ENCODE peak calls at places on chromosome 11, in four cellular contexts. One of them, this sample, is unnamed.
A peak's percentile ranks its signal among the peaks of the same experiment; 100 is the strongest.

GRCh38 chr11:72762641-72763304 is 10.6 kb upstream of the ARAP1 start:
- DNase-seq in HEK293T: no peak
- DNase-seq in K562: no peak
- DNase-seq in HepG2: no peak
- DNase-seq in this sample: no peak

GRCh38 chr11:85042368-85042767 is 584.8 kb downstream of the DLG2 start:
- DNase-seq in K562: no peak
- DNase-seq in HEK293T: no peak
- DNase-seq in HepG2: no peak
- DNase-seq in this sample: no peak

GRCh38 chr11:63564056-63564784 is 1.0 kb upstream of the PLAAT2 start:
- DNase-seq in HEK293T: no peak
- DNase-seq in HepG2: no peak
- DNase-seq in K562: no peak
- DNase-seq in this sample: no peak

GRCh38 chr11:17770048-17770652 is 35.6 kb downstream of the KCNC1 start:
- DNase-seq in HepG2: peak; percentile 91
- DNase-seq in K562: peak; percentile 71
- DNase-seq in HEK293T: no peak
- DNase-seq in this sample: peak; percentile 49

GRCh38 chr11:1557904-1558831 is 13.9 kb downstream of the DUSP8 start:
- DNase-seq in K562: no peak
- DNase-seq in HepG2: no peak
- DNase-seq in HEK293T: no peak
- DNase-seq in this sample: no peak

GRCh38 chr11:70934999-70935768 is 317.2 kb downstream of the SHANK2 start:
- DNase-seq in HepG2: peak; percentile 10
- DNase-seq in HEK293T: no peak
- DNase-seq in K562: no peak
- DNase-seq in this sample: no peak

GRCh38 chr11:124798991-124799383 is 1.2 kb downstream of the MSANTD2 start:
- DNase-seq in K562: no peak
- DNase-seq in HEK293T: peak; percentile 15
- DNase-seq in HepG2: no peak
- DNase-seq in this sample: no peak

GRCh38 chr11:12535321-12535720 is 138.9 kb upstream of the TEAD1 start:
- DNase-seq in HEK293T: no peak
- DNase-seq in HepG2: no peak
- DNase-seq in K562: no peak
- DNase-seq in this sample: no peak

GRCh38 chr11:118639899-118640298 is 32.5 kb downstream of the PHLDB1 start:
- DNase-seq in HepG2: no peak
- DNase-seq in K562: no peak
- DNase-seq in HEK293T: no peak
- DNase-seq in this sample: no peak

GRCh38 chr11:67275606-67276409 is 9.5 kb downstream of the GRK2 start:
- DNase-seq in HepG2: no peak
- DNase-seq in K562: no peak
- DNase-seq in HEK293T: no peak
- DNase-seq in this sample: peak; percentile 28

GRCh38 chr11:94539420-94539819 is 4.3 kb upstream of the FUT4 start:
- DNase-seq in K562: no peak
- DNase-seq in HEK293T: no peak
- DNase-seq in HepG2: no peak
- DNase-seq in this sample: no peak

GRCh38 chr11:116051494-116051893 is 547.3 kb upstream of the CADM1 start:
- DNase-seq in HEK293T: no peak
- DNase-seq in K562: no peak
- DNase-seq in HepG2: no peak
- DNase-seq in this sample: no peak

GRCh38 chr11:66887531-66887930 is 30.7 kb downstream of the LRFN4 start:
- DNase-seq in HEK293T: no peak
- DNase-seq in HepG2: no peak
- DNase-seq in K562: no peak
- DNase-seq in this sample: no peak

GRCh38 chr11:118705111-118705741 is 25.8 kb upstream of the TREH start:
- DNase-seq in HepG2: no peak
- DNase-seq in HEK293T: no peak
- DNase-seq in K562: no peak
- DNase-seq in this sample: no peak

GRCh38 chr11:106101370-106101769 is 23.9 kb downstream of the AASDHPPT start:
- DNase-seq in HEK293T: no peak
- DNase-seq in HepG2: no peak
- DNase-seq in K562: no peak
- DNase-seq in this sample: no peak

GRCh38 chr11:31720666-31721199 is 90.4 kb downstream of the PAX6 start:
- DNase-seq in HEK293T: no peak
- DNase-seq in K562: no peak
- DNase-seq in HepG2: no peak
- DNase-seq in this sample: no peak

GRCh38 chr11:59660621-59661020 is 8.2 kb downstream of the PATL1 start:
- DNase-seq in HepG2: no peak
- DNase-seq in HEK293T: no peak
- DNase-seq in K562: no peak
- DNase-seq in this sample: no peak

GRCh38 chr11:133698654-133699053 is 146.7 kb downstream of the SPATA19 start:
- DNase-seq in HEK293T: no peak
- DNase-seq in HepG2: no peak
- DNase-seq in K562: no peak
- DNase-seq in this sample: no peak

GRCh38 chr11:66020618-66021357 is 5.5 kb downstream of the CATSPER1 start:
- DNase-seq in HEK293T: no peak
- DNase-seq in HepG2: no peak
- DNase-seq in K562: peak; percentile 60
- DNase-seq in this sample: no peak

GRCh38 chr11:13649619-13650018 is 18.8 kb upstream of the FAR1 start:
- DNase-seq in K562: no peak
- DNase-seq in HepG2: no peak
- DNase-seq in HEK293T: no peak
- DNase-seq in this sample: no peak

GRCh38 chr11:79156031-79156430 is 284.8 kb downstream of the TENM4 start:
- DNase-seq in HEK293T: no peak
- DNase-seq in HepG2: no peak
- DNase-seq in K562: no peak
- DNase-seq in this sample: no peak

GRCh38 chr11:108927791-108928545 is 263.1 kb downstream of the DDX10 start:
- DNase-seq in HEK293T: no peak
- DNase-seq in K562: no peak
- DNase-seq in HepG2: no peak
- DNase-seq in this sample: no peak

GRCh38 chr11:31986201-31986889 is 104.5 kb upstream of the RCN1 start:
- DNase-seq in K562: no peak
- DNase-seq in HepG2: no peak
- DNase-seq in HEK293T: no peak
- DNase-seq in this sample: no peak

GRCh38 chr11:121578216-121579063 is 125.7 kb upstream of the SORL1-AS1 start:
- DNase-seq in K562: no peak
- DNase-seq in HEK293T: no peak
- DNase-seq in HepG2: no peak
- DNase-seq in this sample: no peak

GRCh38 chr11:22392561-22392960 is 54.4 kb downstream of the SLC17A6 start:
- DNase-seq in K562: no peak
- DNase-seq in HepG2: no peak
- DNase-seq in HEK293T: no peak
- DNase-seq in this sample: no peak

GRCh38 chr11:19729141-19729540 is 16.5 kb downstream of the NAV2 start:
- DNase-seq in K562: no peak
- DNase-seq in HepG2: no peak
- DNase-seq in HEK293T: no peak
- DNase-seq in this sample: no peak

GRCh38 chr11:57476223-57476882 is 16.0 kb downstream of the RTN4RL2 start:
- DNase-seq in HepG2: no peak
- DNase-seq in HEK293T: no peak
- DNase-seq in K562: no peak
- DNase-seq in this sample: peak; percentile 66

GRCh38 chr11:101091781-101092180 is 37.8 kb downstream of the PGR start:
- DNase-seq in HepG2: no peak
- DNase-seq in HEK293T: no peak
- DNase-seq in K562: no peak
- DNase-seq in this sample: no peak

GRCh38 chr11:70415176-70415575 is 16.8 kb downstream of the CTTN start:
- DNase-seq in HepG2: no peak
- DNase-seq in K562: no peak
- DNase-seq in HEK293T: no peak
- DNase-seq in this sample: no peak

GRCh38 chr11:71252434-71252781 is at the start of gene SHANK2:
- DNase-seq in K562: no peak
- DNase-seq in HEK293T: peak; percentile 45
- DNase-seq in HepG2: no peak
- DNase-seq in this sample: peak; percentile 67

DNA sequence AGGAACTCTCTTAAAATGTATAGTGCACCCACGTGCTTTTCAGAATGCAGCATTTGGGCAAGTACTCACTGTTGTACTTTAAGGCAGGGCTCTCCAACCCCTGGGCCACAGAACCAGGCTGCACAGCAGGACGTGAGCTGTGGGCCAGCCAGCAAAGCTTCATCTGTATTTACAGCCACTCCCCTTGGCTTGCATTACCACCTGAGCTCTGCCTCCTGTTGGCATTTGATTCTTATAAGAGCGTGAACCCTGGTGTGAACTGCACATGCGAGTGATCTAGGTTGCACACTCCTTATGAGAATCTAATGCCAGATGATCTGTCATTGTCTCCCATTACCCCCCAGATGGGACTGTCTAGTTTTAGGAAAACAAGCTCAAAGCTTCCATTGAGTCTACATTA is 3.0 kb downstream of the C11orf58 start:
- DNase-seq in HepG2: no peak
- DNase-seq in K562: no peak
- DNase-seq in HEK293T: no peak
- DNase-seq in this sample: no peak
- TF ChIP-seq ELF4 in HepG2: no peak
- TF ChIP-seq ELF4 in K562: no peak
- TF ChIP-seq ELF4 in HEK293T: no peak
- TF ChIP-seq ELF4 in this sample: no peak

GRCh38 chr11:30583505-30584280 is 2.5 kb downstream of the MPPED2 start:
- DNase-seq in K562: no peak
- DNase-seq in HEK293T: no peak
- DNase-seq in HepG2: no peak
- DNase-seq in this sample: peak; percentile 35

GRCh38 chr11:30579776-30580175 is 6.4 kb downstream of the MPPED2 start:
- DNase-seq in HepG2: no peak
- DNase-seq in HEK293T: no peak
- DNase-seq in K562: no peak
- DNase-seq in this sample: no peak

GRCh38 chr11:30581646-30582045 is 4.5 kb downstream of the MPPED2 start:
- DNase-seq in HepG2: no peak
- DNase-seq in HEK293T: no peak
- DNase-seq in K562: no peak
- DNase-seq in this sample: no peak

GRCh38 chr11:30573951-30574350 is 12.2 kb downstream of the MPPED2 start:
- DNase-seq in HEK293T: no peak
- DNase-seq in K562: no peak
- DNase-seq in HepG2: no peak
- DNase-seq in this sample: no peak

GRCh38 chr11:30579348-30579747 is 6.8 kb downstream of the MPPED2 start:
- DNase-seq in HepG2: no peak
- DNase-seq in K562: no peak
- DNase-seq in HEK293T: no peak
- DNase-seq in this sample: no peak
- TF ChIP-seq ELF4 in HepG2: no peak
- TF ChIP-seq ELF4 in K562: no peak
- TF ChIP-seq ELF4 in HEK293T: no peak
- TF ChIP-seq ELF4 in this sample: no peak

DNA sequence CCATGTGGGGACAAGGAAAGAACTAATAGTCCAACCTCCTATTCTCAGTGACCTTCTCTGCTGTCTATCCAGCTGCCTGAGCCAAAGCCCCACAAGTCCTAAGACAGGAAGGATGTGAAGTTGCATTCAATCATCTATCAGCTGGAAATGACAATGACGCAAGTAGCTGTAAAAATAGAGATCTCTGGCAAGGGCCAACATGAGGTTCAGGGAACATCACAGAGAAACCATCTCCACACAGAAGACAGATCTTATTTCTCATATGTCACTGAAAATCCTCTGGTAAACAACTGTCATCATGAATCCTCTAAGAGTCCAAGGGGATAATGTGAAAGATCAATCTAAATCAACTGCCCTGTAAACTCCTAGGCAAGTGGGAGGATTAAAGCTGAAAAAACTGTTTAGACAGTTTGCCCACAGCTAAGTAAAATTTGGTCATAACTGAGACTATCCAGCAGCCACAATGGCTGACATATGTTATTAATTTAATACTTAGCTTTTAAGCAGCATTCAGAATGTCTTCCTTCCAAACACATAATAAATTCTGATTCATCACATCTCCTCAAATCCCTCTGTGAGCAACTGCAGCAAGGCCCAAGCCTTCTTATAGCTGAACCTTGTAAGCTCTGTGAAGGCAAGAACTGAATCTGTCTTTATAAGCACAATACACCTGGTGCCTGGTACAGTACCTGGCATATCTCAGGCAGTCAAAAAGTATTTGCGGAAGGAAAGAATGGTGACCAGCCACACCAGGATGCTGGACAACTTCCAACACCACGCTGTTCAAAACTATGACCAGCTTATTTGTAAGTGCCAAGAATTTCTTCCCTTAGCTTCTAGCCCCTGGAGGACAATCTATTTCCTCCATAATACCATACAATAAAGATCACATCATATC is 52.0 kb downstream of the ALG9 start:
- DNase-seq in HepG2: no peak
- DNase-seq in HEK293T: no peak
- DNase-seq in K562: no peak
- DNase-seq in this sample: no peak
- TF ChIP-seq ELF4 in HepG2: no peak
- TF ChIP-seq ELF4 in HEK293T: no peak
- TF ChIP-seq ELF4 in K562: no peak
- TF ChIP-seq ELF4 in this sample: no peak

GRCh38 chr11:120134931-120135228 is 3.0 kb downstream of the TRIM29 start:
- DNase-seq in HEK293T: no peak
- DNase-seq in HepG2: no peak
- DNase-seq in K562: no peak
- DNase-seq in this sample: no peak
- TF ChIP-seq ELF4 in HEK293T: no peak
- TF ChIP-seq ELF4 in HepG2: no peak
- TF ChIP-seq ELF4 in K562: no peak
- TF ChIP-seq ELF4 in this sample: no peak